ENCODE peak calls at places on chromosomes 1 and 21, in five cellular contexts. L is Caco-2, Z is kidney, J is AG10803, M is adrenal gland. F is an unnamed sample.

GRCh38 chr1:186802388-186802787 is 26.4 kb upstream of the PLA2G4A start:
- DNase-seq in J (no peak), L (no peak), M (no peak), Z (no peak), F (no peak)

GRCh38 chr1:170978371-170978900 is 43.1 kb downstream of the MROH9 start:
- DNase-seq in L (no peak), Z (no peak), J (no peak), M (no peak), F (no peak)

GRCh38 chr1:1173793-1174415 is at the start of gene TTLL10:
- DNase-seq in J (no peak), M (no peak), Z (peak; percentile 86), L (peak; percentile 17), F (peak; percentile 89)

GRCh38 chr1:227944931-227945890 is 2.5 kb downstream of the WNT9A start:
- DNase-seq in J (no peak), L (no peak), Z (peak; percentile 64), M (no peak), F (peak; percentile 84)

GRCh38 chr1:158998781-158999161 is 10.9 kb upstream of the IFI16 start:
- DNase-seq in M (peak; percentile 70), J (peak; percentile 65), L (no peak), Z (peak; percentile 82), F (no peak)

GRCh38 chr1:205325334-205325884 is 3.9 kb upstream of the NUAK2 start:
- DNase-seq in Z (no peak), M (peak; percentile 82), L (peak; percentile 76), J (peak; percentile 78), F (no peak)

GRCh38 chr1:16122916-16123315 is 33.0 kb downstream of the EPHA2 start:
- DNase-seq in J (peak; percentile 94), Z (peak; percentile 84), L (peak; percentile 26), M (no peak), F (no peak)

GRCh38 chr1:58580186-58580585 is 3.1 kb upstream of the TACSTD2 start:
- DNase-seq in J (no peak), L (no peak), M (no peak), Z (no peak), F (no peak)

GRCh38 chr1:230158422-230159291 is 91.6 kb downstream of the GALNT2 start:
- DNase-seq in Z (no peak), J (no peak), M (peak; percentile 14), L (peak; percentile 83), F (no peak)

GRCh38 chr21:41258617-41259016 is 58.0 kb upstream of the FAM3B start:
- DNase-seq in Z (no peak), M (no peak), L (no peak), J (no peak), F (no peak)

GRCh38 chr21:45331521-45332257 is 44.0 kb upstream of the POFUT2 start:
- DNase-seq in M (no peak), L (peak; percentile 33), Z (peak; percentile 72), J (no peak), F (peak; percentile 79)

GRCh38 chr1:53754484-53755312 is 15.7 kb upstream of the GLIS1 start:
- DNase-seq in J (peak; percentile 71), Z (no peak), L (peak; percentile 37), M (peak; percentile 66), F (no peak)

GRCh38 chr1:1168451-1169411 is 4.9 kb upstream of the TTLL10 start:
- DNase-seq in M (no peak), Z (peak; percentile 77), J (no peak), L (peak; percentile 29), F (peak; percentile 93)

GRCh38 chr1:63463248-63463647 is 59.8 kb downstream of the ITGB3BP start:
- DNase-seq in M (no peak), Z (no peak), L (no peak), J (peak; percentile 51), F (no peak)

GRCh38 chr1:231493421-231494185 is 34.9 kb upstream of the TSNAX start:
- DNase-seq in Z (no peak), L (no peak), J (peak; percentile 13), M (no peak), F (no peak)

GRCh38 chr1:174534789-174535188 is 87.0 kb downstream of the GPR52 start:
- DNase-seq in J (peak; percentile 7), L (no peak), Z (no peak), M (no peak), F (no peak)

GRCh38 chr21:37168666-37169065 is 95.6 kb downstream of the TTC3 start:
- DNase-seq in L (no peak), Z (no peak), M (no peak), J (no peak), F (no peak)

GRCh38 chr21:35150562-35151226 is 101.6 kb upstream of the RUNX1 start:
- DNase-seq in Z (no peak), M (no peak), J (peak; percentile 50), L (no peak), F (no peak)

GRCh38 chr1:206029484-206029883 is 5.8 kb upstream of the CTSE start:
- DNase-seq in M (peak; percentile 41), J (peak; percentile 40), Z (no peak), L (no peak), F (no peak)

GRCh38 chr1:243712890-243713425 is 137.1 kb downstream of the AKT3 start:
- DNase-seq in M (no peak), L (no peak), Z (no peak), J (no peak), F (no peak)
- TF ChIP-seq CTCF in M (peak; percentile 12), L (peak; percentile 21), Z (no peak), J (peak; percentile 44), F (peak; percentile 67)

GRCh38 chr1:66242646-66243547 is 291.1 kb upstream of the SGIP1 start:
- DNase-seq in M (peak; percentile 90), J (peak; percentile 84), L (peak; percentile 74), Z (peak; percentile 92), F (peak; percentile 90)
- TF ChIP-seq CTCF in M (peak; percentile 99), J (peak; percentile 100), L (peak; percentile 84), Z (peak; percentile 99), F (peak; percentile 100)

GRCh38 chr1:155077346-155077745 is 1.3 kb upstream of the EFNA3 start:
- DNase-seq in M (no peak), J (no peak), Z (peak; percentile 39), L (no peak), F (no peak)

GRCh38 chr1:155078496-155079209 is at the start of gene EFNA3:
- DNase-seq in Z (peak; percentile 91), L (peak; percentile 65), M (peak; percentile 52), J (peak; percentile 26), F (peak; percentile 92)

GRCh38 chr1:155079210-155079486 is 511 bp downstream of the EFNA3 start:
- DNase-seq in L (no peak), J (no peak), M (no peak), Z (no peak), F (no peak)

GRCh38 chr1:155076371-155076770 is 2.3 kb upstream of the EFNA3 start:
- DNase-seq in J (no peak), M (no peak), Z (peak; percentile 17), L (no peak), F (no peak)

DNA sequence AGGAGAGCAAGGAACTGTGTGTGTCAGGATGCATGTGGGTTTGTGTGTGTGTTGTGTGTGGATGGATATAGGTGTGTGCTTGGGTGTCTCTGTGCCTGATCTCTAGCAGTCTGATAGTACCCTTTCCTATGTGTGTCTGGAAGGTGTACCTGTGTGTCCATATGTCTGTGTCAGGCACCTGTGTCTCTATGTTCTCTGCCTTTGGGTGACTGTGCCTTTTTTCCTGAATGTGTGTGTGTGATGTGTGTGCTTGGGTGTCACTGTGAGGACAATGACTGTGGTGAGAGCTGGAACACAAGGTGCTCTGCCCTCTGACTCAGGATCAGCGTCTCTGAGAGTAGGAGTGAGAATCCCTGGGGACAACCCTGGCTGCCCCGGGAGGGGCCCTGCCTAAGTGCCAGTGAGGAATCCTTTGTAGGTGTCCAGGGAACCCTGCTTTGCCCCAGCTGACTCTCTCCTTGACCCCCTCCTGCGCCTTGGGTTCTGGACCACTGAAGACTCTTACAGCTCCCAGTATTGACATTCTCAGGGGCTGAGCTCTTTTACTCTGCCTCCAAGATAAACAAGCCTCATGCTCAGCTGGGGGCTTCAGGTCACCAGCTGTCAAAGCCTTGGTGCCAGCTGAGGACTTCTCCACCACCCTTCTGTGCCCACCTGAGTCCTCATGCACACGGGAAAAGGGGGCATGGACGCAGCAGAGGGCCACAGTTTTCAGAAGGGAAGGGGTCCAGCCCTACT is 710 bp upstream of the EFNA3 start:
- DNase-seq in M (no peak), Z (peak; percentile 26), J (no peak), L (no peak), F (no peak)
- TF ChIP-seq CTCF in M (no peak), Z (no peak), J (no peak), L (no peak), F (no peak)

GRCh38 chr1:9591669-9592509 is 3.2 kb downstream of the TMEM201 start:
- DNase-seq in M (no peak), Z (no peak), L (no peak), J (no peak), F (no peak)
- TF ChIP-seq CTCF in M (no peak), Z (no peak), L (no peak), J (no peak), F (no peak)

GRCh38 chr1:182065126-182065845 is 3.8 kb upstream of the ZNF648 start:
- DNase-seq in L (no peak), Z (no peak), M (no peak), J (no peak), F (no peak)
- TF ChIP-seq CTCF in L (no peak), Z (no peak), M (no peak), J (no peak), F (no peak)

GRCh38 chr1:115466433-115466832 is 128.4 kb upstream of the NGF start:
- DNase-seq in M (no peak), J (no peak), L (no peak), Z (no peak), F (no peak)

GRCh38 chr1:115465802-115466363 is 127.8 kb upstream of the NGF start:
- DNase-seq in L (no peak), Z (no peak), M (no peak), J (no peak), F (no peak)

GRCh38 chr1:115462677-115463076 is 124.6 kb upstream of the NGF start:
- DNase-seq in M (no peak), J (no peak), L (no peak), Z (no peak), F (no peak)

GRCh38 chr1:115461526-115461925 is 123.5 kb upstream of the NGF start:
- DNase-seq in Z (no peak), J (no peak), L (no peak), M (no peak), F (no peak)

DNA sequence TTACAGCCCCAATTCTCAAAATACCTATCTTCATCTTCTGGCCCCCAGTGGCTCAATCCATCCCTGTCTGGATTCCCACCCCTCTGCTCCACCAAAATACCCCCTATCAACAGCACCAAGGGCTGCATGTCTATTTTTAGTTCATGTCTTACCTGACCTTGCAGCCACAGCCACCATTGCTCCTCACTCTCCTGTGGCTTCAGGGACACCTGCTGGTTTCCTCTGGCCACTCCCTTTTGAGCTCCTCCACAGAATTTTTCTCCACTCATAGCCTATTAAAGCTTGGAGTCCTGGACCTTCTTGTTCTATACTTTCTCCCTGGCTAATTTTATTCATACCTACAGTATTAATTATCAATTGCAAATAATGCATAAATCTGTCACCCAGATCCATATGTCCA is 125.3 kb upstream of the NGF start:
- DNase-seq in Z (no peak), L (no peak), M (no peak), J (no peak), F (no peak)
- TF ChIP-seq CTCF in Z (no peak), L (no peak), M (no peak), J (no peak), F (peak; percentile 53)

F was measured in chondrocyte.